ENCODE peak calls at places on chromosomes 16 and 17, in eight cellular contexts. X is tibial nerve, J is GM12878, R is heart left ventricle, Q is A549, F is gastrocnemius medialis, B is thyroid gland, C is lower leg skin. S is an unnamed sample.

GRCh38 chr17:28993013-28993600 is 12.7 kb downstream of the SEZ6 start:
- DNase-seq in J (no peak), X (no peak), Q (no peak), F (no peak), R (no peak), B (no peak), C (no peak), S (peak)

GRCh38 chr17:43846963-43847369 is at the start of gene CD300LG:
- DNase-seq in C (no peak), F (no peak), B (no peak), Q (no peak), J (no peak), R (no peak), X (no peak), S (no peak)

GRCh38 chr17:794876-795275 is 12.7 kb downstream of the MRM3 start:
- DNase-seq in C (peak), R (peak), F (peak), Q (peak), B (peak), X (peak), J (no peak), S (no peak)

GRCh38 chr17:77285594-77286390 is 145.0 kb downstream of the SEC14L1 start:
- DNase-seq in B (peak), R (peak), Q (peak), X (peak), J (no peak), F (peak), C (no peak), S (peak)

GRCh38 chr17:21376835-21377690 is 906 bp downstream of the KCNJ12 start:
- DNase-seq in J (no peak), F (peak), X (no peak), Q (peak), B (peak), C (no peak), R (no peak), S (no peak)

GRCh38 chr17:48604770-48605329 is at the start of gene HOXB6:
- DNase-seq in C (no peak), F (no peak), J (no peak), R (no peak), Q (peak), X (no peak), B (no peak), S (no peak)

GRCh38 chr16:18783430-18784341 is 6.4 kb downstream of the RPS15A start:
- DNase-seq in J (no peak), C (no peak), Q (no peak), F (peak), X (no peak), B (no peak), R (no peak), S (no peak)

GRCh38 chr17:70168044-70168978 is 1.0 kb upstream of the KCNJ2 start:
- DNase-seq in C (peak), F (peak), X (peak), Q (peak), J (no peak), B (peak), R (peak), S (no peak)

GRCh38 chr16:71426069-71426879 is 15.6 kb downstream of the TLE7 start:
- DNase-seq in R (no peak), Q (peak), F (no peak), C (peak), J (peak), B (peak), X (peak), S (no peak)

GRCh38 chr16:64051826-64052225 is 1070.0 kb downstream of the CDH11 start:
- DNase-seq in F (no peak), Q (no peak), X (no peak), R (no peak), C (no peak), J (no peak), B (no peak), S (no peak)

GRCh38 chr16:400061-400540 is 1.6 kb upstream of the DECR2 start:
- DNase-seq in C (no peak), J (no peak), F (no peak), X (no peak), R (no peak), Q (peak), B (no peak), S (no peak)

GRCh38 chr17:17206913-17207368 is 808 bp upstream of the PLD6 start:
- DNase-seq in Q (no peak), C (no peak), B (no peak), J (no peak), F (no peak), R (no peak), X (peak), S (no peak)

GRCh38 chr17:17567631-17568030 is 23.9 kb downstream of the PEMT start:
- DNase-seq in R (peak), C (no peak), J (no peak), B (peak), Q (no peak), F (peak), X (peak), S (no peak)

GRCh38 chr17:58338454-58338841 is 9.9 kb upstream of the TSPOAP1 start:
- DNase-seq in C (no peak), B (no peak), Q (no peak), J (no peak), X (no peak), R (no peak), F (no peak), S (no peak)

GRCh38 chr17:58338907-58339774 is 10.5 kb upstream of the TSPOAP1 start:
- DNase-seq in C (no peak), Q (no peak), F (peak), X (no peak), R (peak), J (peak), B (no peak), S (peak)

GRCh38 chr17:58336456-58337094 is 8.0 kb upstream of the TSPOAP1 start:
- DNase-seq in X (no peak), R (no peak), F (no peak), C (no peak), Q (no peak), J (no peak), B (no peak), S (no peak)

GRCh38 chr17:58337126-58337599 is 8.6 kb upstream of the TSPOAP1 start:
- DNase-seq in J (no peak), B (no peak), F (no peak), X (no peak), Q (no peak), R (no peak), C (no peak), S (no peak)

GRCh38 chr17:58337600-58338453 is 9.2 kb upstream of the TSPOAP1 start:
- DNase-seq in X (peak), C (peak), Q (no peak), B (peak), F (peak), J (peak), R (peak), S (peak)
- TF ChIP-seq POLR2A in X (peak), C (no peak), Q (no peak), B (no peak), F (peak), J (peak), R (peak), S (no peak)

GRCh38 chr16:8676737-8677375 is 2.4 kb downstream of the ABAT start:
- DNase-seq in J (no peak), Q (no peak), R (no peak), C (no peak), X (no peak), F (no peak), B (no peak), S (no peak)

GRCh38 chr16:8673611-8674412 is 605 bp upstream of the ABAT start:
- DNase-seq in X (no peak), C (peak), J (no peak), R (no peak), B (no peak), F (no peak), Q (no peak), S (no peak)

GRCh38 chr16:8675183-8676159 is 1.1 kb downstream of the ABAT start:
- DNase-seq in J (no peak), C (no peak), Q (no peak), R (no peak), X (no peak), B (peak), F (no peak), S (no peak)

GRCh38 chr16:8676160-8676547 is 1.7 kb downstream of the ABAT start:
- DNase-seq in J (no peak), C (no peak), Q (no peak), R (no peak), X (no peak), B (no peak), F (no peak), S (no peak)

GRCh38 chr16:8674413-8675022 is at the start of gene ABAT:
- DNase-seq in J (peak), F (peak), Q (peak), R (peak), C (peak), B (peak), X (peak), S (peak)
- TF ChIP-seq POLR2A in J (peak), F (peak), Q (no peak), R (peak), C (no peak), B (peak), X (peak), S (no peak)

DNA sequence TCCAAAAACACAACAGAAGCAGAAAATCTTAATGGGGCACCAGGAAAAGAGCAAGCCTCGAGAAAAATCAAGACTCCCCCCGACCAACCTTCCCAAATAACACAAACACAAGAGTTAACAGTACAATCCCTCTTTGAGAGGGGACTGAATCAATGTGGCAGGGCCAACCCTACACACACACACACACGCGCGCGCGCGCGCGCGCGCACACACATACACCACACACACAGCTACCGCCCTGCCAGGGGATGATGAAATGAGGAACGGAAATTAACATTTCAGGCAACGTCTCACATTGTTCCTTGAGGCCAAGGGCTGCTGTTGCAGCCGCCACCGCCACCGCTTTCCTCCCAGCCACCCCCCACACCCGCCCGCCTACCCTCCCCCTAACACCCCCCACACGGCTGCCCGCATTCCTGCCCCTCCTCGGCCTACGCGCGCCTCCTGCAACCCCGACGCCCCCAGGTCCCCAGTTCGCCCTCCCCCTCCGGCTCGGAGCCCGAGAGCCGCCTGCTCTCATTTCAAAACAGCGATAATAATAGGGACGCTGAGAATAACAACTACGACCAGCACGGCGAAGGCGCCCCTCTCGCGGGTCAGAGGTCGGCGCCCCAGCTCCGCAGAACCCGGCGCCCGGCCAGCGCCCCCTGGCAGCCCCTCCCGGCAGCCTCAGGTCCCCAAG is 1.2 kb downstream of the ANKRD11 start:
- DNase-seq in X (peak), J (peak), R (peak), Q (peak), F (peak), C (peak), B (peak), S (peak)
- TF ChIP-seq POLR2A in X (no peak), J (peak), R (no peak), Q (no peak), F (peak), C (no peak), B (peak), S (no peak)

GRCh38 chr17:39625198-39625769 is 1.5 kb upstream of the PPP1R1B start:
- DNase-seq in B (no peak), F (no peak), J (no peak), Q (no peak), C (no peak), R (no peak), X (no peak), S (no peak)
- TF ChIP-seq POLR2A in B (no peak), F (no peak), J (no peak), Q (no peak), C (no peak), R (no peak), X (no peak), S (no peak)

GRCh38 chr16:87792205-87792565 is 26.4 kb upstream of the KLHDC4 start:
- DNase-seq in X (no peak), C (no peak), Q (no peak), J (no peak), R (no peak), F (no peak), B (no peak), S (no peak)

GRCh38 chr16:87784812-87785211 is 19.0 kb upstream of the KLHDC4 start:
- DNase-seq in C (no peak), X (no peak), Q (no peak), F (no peak), J (no peak), B (no peak), R (no peak), S (no peak)

GRCh38 chr16:87791295-87792204 is 25.8 kb upstream of the KLHDC4 start:
- DNase-seq in C (no peak), F (peak), Q (no peak), J (no peak), X (no peak), R (no peak), B (no peak), S (no peak)

GRCh38 chr16:87790278-87791023 is 24.7 kb upstream of the KLHDC4 start:
- DNase-seq in F (peak), C (no peak), Q (peak), R (peak), B (peak), X (no peak), J (no peak), S (no peak)

DNA sequence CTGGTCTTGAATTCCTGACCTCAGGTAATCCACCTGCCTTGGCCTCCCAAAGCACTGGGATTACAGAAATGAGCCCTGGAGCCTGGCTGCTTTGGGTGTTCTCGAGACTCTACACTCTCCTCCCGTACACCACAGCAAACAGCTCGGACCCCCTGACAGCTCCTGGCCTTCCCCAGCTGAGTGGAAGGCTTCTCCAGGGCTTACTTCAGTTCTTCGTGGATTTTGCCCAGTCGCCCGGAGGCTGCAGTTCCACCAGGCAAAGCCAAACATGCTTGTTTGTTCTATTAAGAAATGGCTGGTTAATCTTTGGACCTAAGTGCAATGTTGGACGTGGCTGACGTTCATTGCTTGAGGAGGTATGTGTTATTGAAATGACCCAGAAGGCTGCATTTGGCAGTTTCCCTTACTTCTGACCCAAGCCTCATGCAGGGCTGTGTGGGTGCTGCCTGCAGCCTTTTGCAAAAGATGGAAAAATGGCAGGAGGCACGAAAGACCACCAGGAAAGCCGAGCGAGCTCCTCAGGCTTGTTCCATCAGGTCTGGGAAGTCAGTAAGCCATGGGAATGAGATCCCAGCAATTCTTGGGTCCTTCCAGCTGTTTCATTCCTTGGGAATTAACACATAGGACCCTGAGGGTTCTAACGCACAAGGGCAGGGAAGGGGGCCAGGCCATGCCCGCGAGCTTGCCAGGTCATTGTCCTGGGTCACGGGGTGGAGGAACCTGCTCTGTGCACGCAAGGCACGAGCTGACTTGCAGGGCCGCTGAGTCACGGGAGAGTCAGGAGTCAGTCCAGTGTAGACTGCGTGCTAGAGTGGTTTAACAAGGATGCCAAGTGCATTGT is 23.9 kb upstream of the KLHDC4 start:
- DNase-seq in B (peak), X (no peak), C (no peak), J (no peak), Q (peak), R (no peak), F (peak), S (peak)
- TF ChIP-seq POLR2A in B (no peak), X (no peak), C (no peak), J (no peak), Q (peak), R (no peak), F (no peak), S (no peak)

S was measured in H54.